ENCODE peak calls at places on chromosomes 4 and X, in five cellular contexts. One of them, this sample, is unnamed.

GRCh38 chr4:53592686-53593641 is 1.7 kb upstream of the LNX1 start:
- DNase-seq in activated naive CD8-positive, alpha-beta T cell treated with anti-CD3 and anti-CD28 coated beads, Interleukin-2, amount 50 U/mL, for 16 hours: no peak
- DNase-seq in NCI-H524: no peak
- DNase-seq in amygdala: no peak
- DNase-seq in omental fat pad: peak
- DNase-seq in this sample: no peak

GRCh38 chrX:18424482-18425198 is 768 bp upstream of the CDKL5 start:
- DNase-seq in activated naive CD8-positive, alpha-beta T cell treated with anti-CD3 and anti-CD28 coated beads, Interleukin-2, amount 50 U/mL, for 16 hours: no peak
- DNase-seq in omental fat pad: no peak
- DNase-seq in amygdala: no peak
- DNase-seq in NCI-H524: peak
- DNase-seq in this sample: peak

GRCh38 chrX:51866156-51866555 is 27.3 kb upstream of the MAGED1 start:
- DNase-seq in omental fat pad: no peak
- DNase-seq in amygdala: no peak
- DNase-seq in activated naive CD8-positive, alpha-beta T cell treated with anti-CD3 and anti-CD28 coated beads, Interleukin-2, amount 50 U/mL, for 16 hours: no peak
- DNase-seq in NCI-H524: no peak
- DNase-seq in this sample: no peak

GRCh38 chr4:8817081-8817812 is 54.4 kb downstream of the HMX1 start:
- DNase-seq in amygdala: no peak
- DNase-seq in activated naive CD8-positive, alpha-beta T cell treated with anti-CD3 and anti-CD28 coated beads, Interleukin-2, amount 50 U/mL, for 16 hours: no peak
- DNase-seq in omental fat pad: peak
- DNase-seq in NCI-H524: no peak
- DNase-seq in this sample: peak

GRCh38 chr4:52263612-52264011 is 212.5 kb downstream of the SPATA18 start:
- DNase-seq in omental fat pad: no peak
- DNase-seq in amygdala: no peak
- DNase-seq in NCI-H524: peak
- DNase-seq in activated naive CD8-positive, alpha-beta T cell treated with anti-CD3 and anti-CD28 coated beads, Interleukin-2, amount 50 U/mL, for 16 hours: no peak
- DNase-seq in this sample: no peak

GRCh38 chrX:134246282-134246681 is 9.3 kb downstream of the CCDC160 start:
- DNase-seq in amygdala: no peak
- DNase-seq in omental fat pad: no peak
- DNase-seq in activated naive CD8-positive, alpha-beta T cell treated with anti-CD3 and anti-CD28 coated beads, Interleukin-2, amount 50 U/mL, for 16 hours: no peak
- DNase-seq in NCI-H524: no peak
- DNase-seq in this sample: no peak

GRCh38 chr4:68336530-68336929 is 13.4 kb downstream of the YTHDC1 start:
- DNase-seq in NCI-H524: no peak
- DNase-seq in omental fat pad: no peak
- DNase-seq in activated naive CD8-positive, alpha-beta T cell treated with anti-CD3 and anti-CD28 coated beads, Interleukin-2, amount 50 U/mL, for 16 hours: no peak
- DNase-seq in amygdala: no peak
- DNase-seq in this sample: no peak

GRCh38 chr4:116664198-116664597 is 421.2 kb downstream of the TRAM1L1 start:
- DNase-seq in omental fat pad: no peak
- DNase-seq in amygdala: no peak
- DNase-seq in NCI-H524: no peak
- DNase-seq in activated naive CD8-positive, alpha-beta T cell treated with anti-CD3 and anti-CD28 coated beads, Interleukin-2, amount 50 U/mL, for 16 hours: no peak
- DNase-seq in this sample: peak

This sample was measured in D341Med.